ENCODE peak calls at places on chromosomes 11 and 22, in eight cellular contexts. One of them, this sample, is unnamed.

GRCh38 chr22:46866591-46866990 is 104.1 kb downstream of the TBC1D22A start:
- DNase-seq in prostate gland: no peak
- DNase-seq in stomach: no peak
- DNase-seq in mesenchymal stem cell: peak
- DNase-seq in H9: no peak
- DNase-seq in mesendoderm: peak
- DNase-seq in sigmoid colon: no peak
- DNase-seq in dorsolateral prefrontal cortex: no peak
- DNase-seq in this sample: no peak

GRCh38 chr22:41638124-41638523 is 17.0 kb downstream of the XRCC6 start:
- DNase-seq in prostate gland: no peak
- DNase-seq in H9: no peak
- DNase-seq in stomach: no peak
- DNase-seq in sigmoid colon: no peak
- DNase-seq in mesendoderm: no peak
- DNase-seq in dorsolateral prefrontal cortex: no peak
- DNase-seq in mesenchymal stem cell: no peak
- DNase-seq in this sample: no peak

GRCh38 chr11:30149998-30150397 is 80.8 kb upstream of the FSHB start:
- DNase-seq in H9: no peak
- DNase-seq in prostate gland: no peak
- DNase-seq in stomach: no peak
- DNase-seq in dorsolateral prefrontal cortex: no peak
- DNase-seq in mesenchymal stem cell: no peak
- DNase-seq in sigmoid colon: no peak
- DNase-seq in mesendoderm: no peak
- DNase-seq in this sample: no peak

GRCh38 chr11:126157326-126158030 is 54.0 kb downstream of the RPUSD4 start:
- DNase-seq in mesenchymal stem cell: no peak
- DNase-seq in dorsolateral prefrontal cortex: no peak
- DNase-seq in mesendoderm: no peak
- DNase-seq in stomach: no peak
- DNase-seq in prostate gland: no peak
- DNase-seq in sigmoid colon: no peak
- DNase-seq in H9: no peak
- DNase-seq in this sample: no peak

GRCh38 chr22:47515384-47516125 is 753.1 kb downstream of the TBC1D22A start:
- DNase-seq in mesendoderm: peak
- DNase-seq in stomach: no peak
- DNase-seq in H9: no peak
- DNase-seq in prostate gland: no peak
- DNase-seq in sigmoid colon: no peak
- DNase-seq in mesenchymal stem cell: no peak
- DNase-seq in dorsolateral prefrontal cortex: no peak
- DNase-seq in this sample: no peak

GRCh38 chr11:3920148-3920852 is 64.8 kb downstream of the STIM1 start:
- DNase-seq in stomach: peak
- DNase-seq in mesenchymal stem cell: peak
- DNase-seq in prostate gland: no peak
- DNase-seq in sigmoid colon: peak
- DNase-seq in mesendoderm: no peak
- DNase-seq in H9: no peak
- DNase-seq in dorsolateral prefrontal cortex: no peak
- DNase-seq in this sample: peak

GRCh38 chr11:79493555-79494171 is 52.8 kb upstream of the TENM4 start:
- DNase-seq in mesenchymal stem cell: peak
- DNase-seq in mesendoderm: peak
- DNase-seq in sigmoid colon: peak
- DNase-seq in dorsolateral prefrontal cortex: peak
- DNase-seq in stomach: peak
- DNase-seq in prostate gland: peak
- DNase-seq in H9: peak
- DNase-seq in this sample: no peak

GRCh38 chr22:46072030-46072881 is 78.1 kb upstream of the PPARA start:
- DNase-seq in dorsolateral prefrontal cortex: peak
- DNase-seq in prostate gland: no peak
- DNase-seq in stomach: peak
- DNase-seq in sigmoid colon: peak
- DNase-seq in mesenchymal stem cell: peak
- DNase-seq in mesendoderm: peak
- DNase-seq in H9: peak
- DNase-seq in this sample: no peak

GRCh38 chr11:58222730-58223129 is 6.0 kb downstream of the OR10Q1 start:
- DNase-seq in stomach: no peak
- DNase-seq in mesendoderm: no peak
- DNase-seq in sigmoid colon: no peak
- DNase-seq in dorsolateral prefrontal cortex: no peak
- DNase-seq in prostate gland: no peak
- DNase-seq in H9: no peak
- DNase-seq in mesenchymal stem cell: no peak
- DNase-seq in this sample: no peak

GRCh38 chr11:77159937-77160495 is 32.0 kb downstream of the MYO7A start:
- DNase-seq in dorsolateral prefrontal cortex: no peak
- DNase-seq in H9: no peak
- DNase-seq in mesendoderm: no peak
- DNase-seq in stomach: no peak
- DNase-seq in sigmoid colon: no peak
- DNase-seq in prostate gland: no peak
- DNase-seq in mesenchymal stem cell: no peak
- DNase-seq in this sample: no peak

GRCh38 chr11:35304393-35304790 is 115.0 kb downstream of the SLC1A2 start:
- DNase-seq in dorsolateral prefrontal cortex: no peak
- DNase-seq in mesenchymal stem cell: peak
- DNase-seq in mesendoderm: peak
- DNase-seq in H9: no peak
- DNase-seq in stomach: no peak
- DNase-seq in prostate gland: peak
- DNase-seq in sigmoid colon: no peak
- DNase-seq in this sample: no peak

GRCh38 chr22:24325105-24325757 is 54.6 kb downstream of the SPECC1L start:
- DNase-seq in sigmoid colon: no peak
- DNase-seq in H9: no peak
- DNase-seq in mesenchymal stem cell: peak
- DNase-seq in dorsolateral prefrontal cortex: no peak
- DNase-seq in prostate gland: peak
- DNase-seq in stomach: no peak
- DNase-seq in mesendoderm: peak
- DNase-seq in this sample: no peak

GRCh38 chr22:18976197-18976751 is 40.2 kb upstream of the PRODH start:
- DNase-seq in mesendoderm: no peak
- DNase-seq in H9: no peak
- DNase-seq in sigmoid colon: no peak
- DNase-seq in stomach: no peak
- DNase-seq in prostate gland: no peak
- DNase-seq in dorsolateral prefrontal cortex: no peak
- DNase-seq in mesenchymal stem cell: no peak
- DNase-seq in this sample: no peak

GRCh38 chr22:28570697-28571373 is 108.8 kb downstream of the TTC28 start:
- DNase-seq in H9: no peak
- DNase-seq in mesenchymal stem cell: no peak
- DNase-seq in stomach: no peak
- DNase-seq in dorsolateral prefrontal cortex: no peak
- DNase-seq in mesendoderm: no peak
- DNase-seq in prostate gland: no peak
- DNase-seq in sigmoid colon: no peak
- DNase-seq in this sample: no peak

DNA sequence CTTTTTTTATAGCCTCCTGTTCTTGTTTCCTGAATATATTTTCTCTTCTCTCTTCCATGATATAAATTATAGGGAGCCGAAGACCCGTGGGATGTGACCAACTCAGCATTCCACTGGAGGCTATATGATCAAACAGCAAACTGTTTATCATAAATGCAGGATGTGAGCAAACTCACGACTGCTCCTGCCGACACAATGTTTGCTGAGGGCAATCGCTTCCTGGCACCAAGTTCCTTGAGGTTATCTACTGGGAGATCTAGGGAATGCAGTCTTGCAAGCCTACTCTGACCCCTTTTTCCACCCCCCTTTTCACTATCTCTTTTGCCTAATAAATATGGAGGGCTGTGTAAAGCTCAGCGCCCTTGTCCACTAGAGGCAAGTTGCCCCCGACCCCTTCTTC is 13.5 kb upstream of the PLAAT4 start:
- DNase-seq in stomach: no peak
- DNase-seq in mesenchymal stem cell: no peak
- DNase-seq in dorsolateral prefrontal cortex: no peak
- DNase-seq in prostate gland: no peak
- DNase-seq in sigmoid colon: no peak
- DNase-seq in mesendoderm: no peak
- DNase-seq in H9: no peak
- DNase-seq in this sample: no peak
- H3K27ac ChIP-seq in stomach: no peak
- H3K27ac ChIP-seq in mesenchymal stem cell: no peak
- H3K27ac ChIP-seq in dorsolateral prefrontal cortex: no peak
- H3K27ac ChIP-seq in prostate gland: no peak
- H3K27ac ChIP-seq in sigmoid colon: no peak
- H3K27ac ChIP-seq in mesendoderm: no peak
- H3K27ac ChIP-seq in H9: no peak
- H3K27ac ChIP-seq in this sample: no peak

GRCh38 chr11:65962136-65962564 is 616 bp downstream of the SART1 start:
- DNase-seq in dorsolateral prefrontal cortex: no peak
- DNase-seq in H9: no peak
- DNase-seq in prostate gland: no peak
- DNase-seq in mesendoderm: no peak
- DNase-seq in mesenchymal stem cell: no peak
- DNase-seq in sigmoid colon: no peak
- DNase-seq in stomach: no peak
- DNase-seq in this sample: no peak
- H3K27ac ChIP-seq in dorsolateral prefrontal cortex: peak
- H3K27ac ChIP-seq in H9: no peak
- H3K27ac ChIP-seq in prostate gland: peak
- H3K27ac ChIP-seq in mesendoderm: no peak
- H3K27ac ChIP-seq in mesenchymal stem cell: no peak
- H3K27ac ChIP-seq in sigmoid colon: peak
- H3K27ac ChIP-seq in stomach: peak
- H3K27ac ChIP-seq in this sample: no peak

DNA sequence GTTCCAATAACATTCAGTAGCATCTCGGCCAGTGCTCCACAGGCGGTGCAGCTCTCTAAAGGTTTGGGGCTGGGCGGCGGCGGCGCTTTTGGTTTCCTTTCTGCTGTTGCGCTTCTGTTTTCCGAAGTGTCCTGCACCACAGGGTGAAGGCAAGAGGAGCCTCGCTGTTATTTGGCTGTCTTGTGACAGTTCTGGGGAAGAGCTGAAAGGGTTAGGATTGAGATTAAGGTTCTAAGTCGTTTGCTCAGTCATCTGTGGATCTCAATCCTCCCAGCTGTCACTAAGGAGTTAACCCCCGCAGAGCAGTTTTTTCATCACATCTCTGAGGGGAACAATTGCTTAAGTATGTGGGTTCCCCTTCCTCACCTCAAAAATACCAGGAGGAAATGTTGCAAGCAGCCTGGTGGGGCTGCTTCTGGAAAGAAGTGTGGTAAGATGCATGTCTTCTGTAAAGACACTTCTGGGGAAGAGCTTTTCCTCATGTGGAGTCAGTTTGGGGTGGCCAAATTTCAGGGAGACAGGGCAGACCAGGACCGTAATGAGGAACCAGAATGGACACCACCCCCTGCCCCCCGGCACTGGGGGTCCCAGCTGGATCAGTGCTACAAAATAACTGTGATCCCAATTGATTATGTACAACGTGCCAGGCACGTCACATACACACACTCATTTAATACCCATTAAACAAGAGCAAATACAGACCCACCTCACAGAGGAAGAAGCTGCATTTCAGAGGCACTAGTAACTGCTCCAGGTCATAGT is 14.2 kb downstream of the TMEM121B start:
- DNase-seq in mesendoderm: no peak
- DNase-seq in sigmoid colon: peak
- DNase-seq in mesenchymal stem cell: no peak
- DNase-seq in stomach: no peak
- DNase-seq in dorsolateral prefrontal cortex: no peak
- DNase-seq in prostate gland: no peak
- DNase-seq in H9: no peak
- DNase-seq in this sample: no peak
- H3K27ac ChIP-seq in mesendoderm: no peak
- H3K27ac ChIP-seq in sigmoid colon: no peak
- H3K27ac ChIP-seq in mesenchymal stem cell: no peak
- H3K27ac ChIP-seq in stomach: no peak
- H3K27ac ChIP-seq in dorsolateral prefrontal cortex: no peak
- H3K27ac ChIP-seq in prostate gland: no peak
- H3K27ac ChIP-seq in H9: no peak
- H3K27ac ChIP-seq in this sample: peak

GRCh38 chr11:72297828-72298227 is 53.9 kb upstream of the PHOX2A start:
- DNase-seq in H9: no peak
- DNase-seq in dorsolateral prefrontal cortex: no peak
- DNase-seq in mesendoderm: no peak
- DNase-seq in sigmoid colon: no peak
- DNase-seq in prostate gland: no peak
- DNase-seq in mesenchymal stem cell: no peak
- DNase-seq in stomach: no peak
- DNase-seq in this sample: no peak
- H3K27ac ChIP-seq in H9: no peak
- H3K27ac ChIP-seq in dorsolateral prefrontal cortex: no peak
- H3K27ac ChIP-seq in mesendoderm: no peak
- H3K27ac ChIP-seq in sigmoid colon: no peak
- H3K27ac ChIP-seq in prostate gland: no peak
- H3K27ac ChIP-seq in mesenchymal stem cell: no peak
- H3K27ac ChIP-seq in stomach: no peak
- H3K27ac ChIP-seq in this sample: no peak

DNA sequence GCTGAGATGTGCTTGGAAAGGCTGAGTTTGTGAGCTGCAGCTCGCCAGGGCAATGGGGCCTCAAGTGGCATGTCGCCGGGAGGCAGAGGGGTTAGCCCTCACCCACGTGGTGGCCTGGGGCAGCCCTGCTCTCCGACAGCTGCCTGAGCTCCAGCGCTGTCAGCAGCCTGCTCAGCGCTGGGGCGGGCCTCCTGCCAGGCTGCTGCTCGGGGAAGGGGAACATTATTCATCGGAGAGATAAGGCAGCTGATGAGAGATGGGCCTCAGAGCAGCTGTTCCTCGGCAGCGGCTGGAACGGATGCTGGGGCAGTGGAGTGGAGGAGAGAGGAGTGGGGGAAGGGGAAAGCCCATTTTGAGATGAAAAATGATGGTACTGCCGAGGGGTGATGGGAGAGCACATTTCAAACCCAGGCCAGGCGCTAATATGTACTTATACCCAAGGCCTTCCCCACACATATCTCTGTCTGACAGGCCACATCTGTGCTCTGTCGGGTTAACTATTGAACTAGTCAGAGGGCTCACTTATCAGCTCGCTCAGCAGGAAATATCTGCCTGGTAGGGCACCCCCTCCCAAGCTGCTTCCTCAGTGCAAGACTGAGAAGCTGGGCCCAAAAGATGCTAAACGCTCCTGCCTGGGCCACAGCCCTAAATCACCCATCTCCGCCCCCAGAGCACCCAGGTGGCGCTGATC is 79.5 kb downstream of the TIMP3 start:
- DNase-seq in mesenchymal stem cell: peak
- DNase-seq in dorsolateral prefrontal cortex: peak
- DNase-seq in prostate gland: no peak
- DNase-seq in mesendoderm: peak
- DNase-seq in sigmoid colon: peak
- DNase-seq in stomach: peak
- DNase-seq in H9: no peak
- DNase-seq in this sample: peak
- H3K27ac ChIP-seq in mesenchymal stem cell: no peak
- H3K27ac ChIP-seq in dorsolateral prefrontal cortex: peak
- H3K27ac ChIP-seq in prostate gland: no peak
- H3K27ac ChIP-seq in mesendoderm: peak
- H3K27ac ChIP-seq in sigmoid colon: no peak
- H3K27ac ChIP-seq in stomach: no peak
- H3K27ac ChIP-seq in H9: no peak
- H3K27ac ChIP-seq in this sample: no peak